ENCODE peak calls at places on chromosome 9, in eight cellular contexts. W is OCI-LY7, X is HCT116, Q is MM.1S, Y is GM23338, O is PC-3, H is neural progenitor cell, A is SK-N-SH. S is an unnamed sample.

GRCh38 chr9:110626109-110626829 is 42.3 kb upstream of the MUSK start:
- DNase-seq in W (no peak), X (no peak), Q (no peak), Y (peak; percentile 5), O (peak; percentile 56), H (no peak), A (no peak), S (no peak)

GRCh38 chr9:109117856-109118801 is 1.6 kb downstream of the TMEM245 start:
- DNase-seq in W (peak; percentile 52), X (no peak), Q (no peak), Y (peak; percentile 34), O (peak; percentile 88), H (peak; percentile 61), A (peak; percentile 22), S (peak; percentile 73)

GRCh38 chr9:133735894-133736293 is 2.3 kb downstream of the SARDH start:
- DNase-seq in W (no peak), X (no peak), Q (no peak), Y (no peak), O (no peak), H (peak; percentile 0), A (no peak), S (no peak)

GRCh38 chr9:92064711-92065110 is 50.5 kb downstream of the SPTLC1 start:
- DNase-seq in W (no peak), X (no peak), Q (no peak), Y (no peak), O (no peak), H (no peak), A (no peak), S (no peak)

GRCh38 chr9:111037744-111038335 is 430 bp downstream of the LPAR1 start:
- DNase-seq in W (no peak), X (peak; percentile 3), Q (peak; percentile 36), Y (peak; percentile 82), O (peak; percentile 42), H (peak; percentile 92), A (peak; percentile 86), S (peak; percentile 88)

GRCh38 chr9:134325813-134326753 is at the start of gene RXRA:
- DNase-seq in W (peak; percentile 49), X (no peak), Q (peak; percentile 78), Y (peak; percentile 75), O (peak; percentile 65), H (peak; percentile 94), A (peak; percentile 97), S (peak; percentile 95)

GRCh38 chr9:106921341-106921899 is 58.5 kb downstream of the ZNF462 start:
- DNase-seq in W (no peak), X (peak; percentile 23), Q (peak; percentile 90), Y (peak; percentile 21), O (no peak), H (peak; percentile 21), A (peak; percentile 67), S (peak; percentile 91)

GRCh38 chr9:33222031-33222430 is 17.9 kb upstream of the SPINK4 start:
- DNase-seq in W (peak; percentile 69), X (no peak), Q (peak; percentile 21), Y (no peak), O (peak; percentile 40), H (no peak), A (no peak), S (no peak)

GRCh38 chr9:69797680-69798079 is 22.9 kb upstream of the CFAP95 start:
- DNase-seq in W (no peak), X (no peak), Q (no peak), Y (no peak), O (no peak), H (no peak), A (no peak), S (no peak)

GRCh38 chr9:70987986-70988385 is 133.4 kb downstream of the TRPM3 start:
- DNase-seq in W (no peak), X (no peak), Q (no peak), Y (no peak), O (no peak), H (no peak), A (no peak), S (no peak)

GRCh38 chr9:121445986-121446385 is 53.7 kb downstream of the GGTA1 start:
- DNase-seq in W (peak; percentile 16), X (peak; percentile 8), Q (no peak), Y (peak; percentile 41), O (peak; percentile 20), H (no peak), A (no peak), S (no peak)

GRCh38 chr9:85536076-85536475 is 205.7 kb downstream of the AGTPBP1 start:
- DNase-seq in W (no peak), X (no peak), Q (no peak), Y (no peak), O (peak; percentile 39), H (no peak), A (no peak), S (peak; percentile 28)

GRCh38 chr9:135290566-135290965 is 189.0 kb upstream of the PPP1R26 start:
- DNase-seq in W (no peak), X (no peak), Q (no peak), Y (no peak), O (no peak), H (no peak), A (no peak), S (no peak)

GRCh38 chr9:11471321-11471720 is 858.5 kb upstream of the PTPRD start:
- DNase-seq in W (no peak), X (no peak), Q (no peak), Y (no peak), O (no peak), H (no peak), A (no peak), S (no peak)

GRCh38 chr9:122015165-122015821 is 77.8 kb downstream of the TTLL11 start:
- DNase-seq in W (no peak), X (no peak), Q (no peak), Y (no peak), O (no peak), H (no peak), A (no peak), S (no peak)

GRCh38 chr9:127982912-127983311 is 2.1 kb upstream of the EEIG1 start:
- DNase-seq in W (peak; percentile 47), X (no peak), Q (no peak), Y (no peak), O (no peak), H (no peak), A (no peak), S (no peak)

GRCh38 chr9:26658476-26658875 is 234.1 kb downstream of the CAAP1 start:
- DNase-seq in W (no peak), X (no peak), Q (no peak), Y (no peak), O (no peak), H (peak; percentile 67), A (no peak), S (no peak)

DNA sequence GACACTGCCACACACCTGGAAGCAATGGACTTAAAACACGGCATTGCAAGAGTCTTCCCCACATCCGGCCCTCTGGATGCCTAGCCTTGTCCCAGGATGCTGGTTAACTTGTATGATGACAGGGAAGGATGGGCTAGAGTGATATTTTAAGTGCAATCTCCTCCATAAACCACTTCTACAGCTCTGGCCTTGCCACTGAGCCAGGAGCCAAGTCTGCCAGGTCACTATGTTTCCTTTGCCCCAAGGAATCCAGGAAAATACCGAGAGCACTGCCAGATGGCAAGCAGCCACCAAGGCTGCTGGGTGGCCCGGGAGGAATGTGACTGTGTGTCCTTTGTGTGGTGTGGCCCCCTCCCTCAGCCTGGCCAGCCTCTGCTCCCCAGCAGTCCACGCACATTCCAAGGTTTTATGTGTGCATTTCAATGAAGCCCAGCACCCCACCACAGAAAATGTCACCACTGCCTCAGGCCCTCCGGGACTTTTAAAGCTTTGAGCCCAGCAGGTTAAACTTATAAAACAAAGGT is 106.0 kb downstream of the FRMD3 start:
- DNase-seq in W (no peak), X (no peak), Q (no peak), Y (peak; percentile 69), O (peak; percentile 95), H (peak; percentile 61), A (no peak), S (no peak)
- H3K4me3 ChIP-seq in W (no peak overlapping the region), X (no peak overlapping the region), Q (no peak overlapping the region), Y (no peak overlapping the region), O (peak overlapping the region; percentile 18), H (no peak overlapping the region), A (no peak overlapping the region), S (no peak overlapping the region)

DNA sequence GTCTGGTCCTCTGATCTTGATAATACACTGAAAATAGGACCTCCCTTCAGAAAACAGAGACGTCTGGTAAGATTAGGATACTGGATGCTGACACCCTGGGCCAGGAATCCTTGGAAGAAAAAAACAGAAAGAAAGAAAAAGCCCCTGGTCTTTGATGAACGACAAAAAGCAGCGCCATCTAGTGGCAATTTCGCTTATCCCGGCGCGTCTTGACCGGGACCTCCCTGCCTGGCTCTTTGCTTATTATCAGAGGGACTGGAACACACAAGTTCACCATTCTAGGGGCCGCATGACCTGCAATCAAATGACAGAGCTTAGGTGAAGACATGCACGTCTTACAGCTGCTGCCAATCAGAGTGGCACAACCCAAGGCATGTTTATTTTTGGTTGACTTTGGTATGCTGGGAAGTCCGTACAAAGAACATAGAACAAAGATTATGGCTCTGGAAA is 114.9 kb upstream of the NFIB start:
- DNase-seq in W (peak; percentile 70), X (peak; percentile 57), Q (peak; percentile 25), Y (peak; percentile 97), O (peak; percentile 73), H (peak; percentile 91), A (peak; percentile 53), S (peak; percentile 89)
- TF ChIP-seq CTCF in W (peak; percentile 93), X (peak; percentile 50), Q (peak; percentile 56), Y (peak; percentile 82), O (peak; percentile 77), H (peak; percentile 86), A (peak; percentile 91), S (peak; percentile 84)

DNA sequence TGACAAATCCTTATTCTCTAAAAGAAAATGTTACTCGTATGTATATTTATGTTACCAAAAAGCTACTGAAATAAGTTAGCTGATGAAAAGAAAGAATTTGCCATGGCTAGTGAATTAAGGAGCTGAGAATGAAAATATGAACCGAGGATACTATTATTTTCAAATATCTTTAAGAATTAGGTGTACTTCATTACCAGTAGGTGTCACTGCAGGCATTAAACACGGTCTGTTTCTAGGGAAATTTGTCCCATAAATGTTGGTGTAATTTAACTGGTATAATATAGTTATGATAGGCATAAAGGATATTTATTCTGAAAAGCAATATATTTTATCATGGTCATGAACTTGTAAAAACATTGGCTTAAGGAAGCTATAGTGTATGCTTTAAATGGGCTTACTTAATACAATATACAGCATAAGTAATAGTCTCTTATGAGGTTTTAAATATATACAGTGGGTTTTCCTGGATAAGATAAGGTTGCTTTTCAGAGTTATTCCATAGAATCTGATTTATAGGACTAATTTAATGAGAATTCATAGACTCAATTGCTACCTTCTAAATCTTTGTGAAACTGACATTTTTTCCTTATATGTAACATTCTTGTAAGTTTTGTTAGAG is 72.4 kb upstream of the MPDZ start:
- DNase-seq in W (peak; percentile 29), X (peak; percentile 7), Q (peak; percentile 16), Y (peak; percentile 65), O (peak; percentile 59), H (peak; percentile 64), A (peak; percentile 24), S (peak; percentile 70)
- TF ChIP-seq EZH2phosphoT487 in W (no peak), X (no peak), Q (no peak), Y (no peak), O (no peak), H (no peak), A (no peak), S (no peak)

GRCh38 chr9:82939451-82939850 is 123.5 kb downstream of the RASEF start:
- DNase-seq in W (no peak), X (no peak), Q (no peak), Y (no peak), O (peak; percentile 89), H (no peak), A (no peak), S (no peak)

GRCh38 chr9:82934949-82935348 is 128.0 kb downstream of the RASEF start:
- DNase-seq in W (no peak), X (no peak), Q (no peak), Y (peak; percentile 15), O (peak; percentile 87), H (peak; percentile 31), A (no peak), S (peak; percentile 60)

GRCh38 chr9:82938426-82938825 is 124.5 kb downstream of the RASEF start:
- DNase-seq in W (no peak), X (no peak), Q (no peak), Y (no peak), O (no peak), H (no peak), A (no peak), S (no peak)

GRCh38 chr9:82940386-82940785 is 122.6 kb downstream of the RASEF start:
- DNase-seq in W (no peak), X (no peak), Q (no peak), Y (no peak), O (no peak), H (no peak), A (no peak), S (no peak)
- H3K4me3 ChIP-seq in W (no peak overlapping the region), X (no peak overlapping the region), Q (no peak overlapping the region), Y (no peak overlapping the region), O (no peak overlapping the region), H (no peak overlapping the region), A (no peak overlapping the region), S (no peak overlapping the region)